ENCODE peak calls at places on chromosomes 2 and 18, in seven cellular contexts. X, M, O, H, E, R and B are unnamed samples.

GRCh38 chr2:134035605-134036370 is 218.1 kb upstream of the MGAT5 start:
- DNase-seq in X (no peak), M (no peak), O (no peak), H (no peak), E (no peak), R (no peak), B (no peak)

GRCh38 chr2:120398051-120398960 is 52.4 kb downstream of the INHBB start:
- DNase-seq in X (no peak), M (peak; percentile 23), O (no peak), H (no peak), E (no peak), R (no peak), B (no peak)

GRCh38 chr2:237102428-237102827 is 16.7 kb downstream of the COPS8 start:
- DNase-seq in X (peak; percentile 37), M (no peak), O (no peak), H (no peak), E (no peak), R (no peak), B (no peak)

GRCh38 chr2:231051116-231051515 is 5.6 kb upstream of the PSMD1 start:
- DNase-seq in X (no peak), M (no peak), O (no peak), H (no peak), E (no peak), R (no peak), B (no peak)

GRCh38 chr2:169765523-169765922 is 31.9 kb downstream of the KLHL23 start:
- DNase-seq in X (no peak), M (no peak), O (no peak), H (no peak), E (peak; percentile 54), R (no peak), B (no peak)

GRCh38 chr18:36419913-36420531 is 122.5 kb downstream of the FHOD3 start:
- DNase-seq in X (no peak), M (no peak), O (no peak), H (peak; percentile 34), E (peak; percentile 67), R (no peak), B (no peak)

GRCh38 chr2:140990416-140990815 is 1140.4 kb downstream of the LRP1B start:
- DNase-seq in X (no peak), M (peak; percentile 83), O (no peak), H (no peak), E (peak; percentile 92), R (no peak), B (no peak)

GRCh38 chr2:101355561-101356130 is 31.7 kb downstream of the CREG2 start:
- DNase-seq in X (no peak), M (no peak), O (no peak), H (no peak), E (peak; percentile 31), R (no peak), B (no peak)

GRCh38 chr18:57784034-57784815 is 18.9 kb downstream of the ATP8B1 start:
- DNase-seq in X (no peak), M (peak; percentile 80), O (no peak), H (no peak), E (peak; percentile 82), R (no peak), B (no peak)

GRCh38 chr2:5433855-5434254 is 258.3 kb upstream of the SOX11 start:
- DNase-seq in X (no peak), M (no peak), O (no peak), H (no peak), E (no peak), R (no peak), B (no peak)

GRCh38 chr2:239439383-239440315 is 38.8 kb upstream of the HDAC4 start:
- DNase-seq in X (no peak), M (no peak), O (peak; percentile 84), H (no peak), E (no peak), R (no peak), B (no peak)
- H3K4me3 ChIP-seq in X (no peak overlapping the region), M (no peak overlapping the region), O (peak overlapping the region; percentile 29), H (no peak overlapping the region), E (no peak overlapping the region), R (no peak overlapping the region), B (no peak overlapping the region)

GRCh38 chr2:20451346-20451745 is 4.5 kb downstream of the RHOB start:
- DNase-seq in X (no peak), M (peak; percentile 50), O (no peak), H (no peak), E (peak; percentile 25), R (no peak), B (no peak)

GRCh38 chr2:20448246-20449046 is 1.6 kb downstream of the RHOB start:
- DNase-seq in X (no peak), M (peak; percentile 26), O (no peak), H (peak; percentile 42), E (peak; percentile 29), R (no peak), B (no peak)

GRCh38 chr2:20451761-20452499 is 5.1 kb downstream of the RHOB start:
- DNase-seq in X (no peak), M (no peak), O (no peak), H (peak; percentile 69), E (no peak), R (no peak), B (no peak)

GRCh38 chr2:20449501-20450200 is 2.8 kb downstream of the RHOB start:
- DNase-seq in X (no peak), M (peak; percentile 88), O (no peak), H (peak; percentile 81), E (peak; percentile 56), R (no peak), B (no peak)

GRCh38 chr2:20450201-20451108 is 3.6 kb downstream of the RHOB start:
- DNase-seq in X (peak; percentile 61), M (peak; percentile 89), O (peak; percentile 89), H (peak; percentile 91), E (peak; percentile 90), R (no peak), B (no peak)
- H3K4me3 ChIP-seq in X (peak overlapping the region; percentile 82), M (peak overlapping the region; percentile 29), O (peak overlapping the region; percentile 95), H (no peak overlapping the region), E (no peak overlapping the region), R (no peak overlapping the region), B (no peak overlapping the region)

DNA sequence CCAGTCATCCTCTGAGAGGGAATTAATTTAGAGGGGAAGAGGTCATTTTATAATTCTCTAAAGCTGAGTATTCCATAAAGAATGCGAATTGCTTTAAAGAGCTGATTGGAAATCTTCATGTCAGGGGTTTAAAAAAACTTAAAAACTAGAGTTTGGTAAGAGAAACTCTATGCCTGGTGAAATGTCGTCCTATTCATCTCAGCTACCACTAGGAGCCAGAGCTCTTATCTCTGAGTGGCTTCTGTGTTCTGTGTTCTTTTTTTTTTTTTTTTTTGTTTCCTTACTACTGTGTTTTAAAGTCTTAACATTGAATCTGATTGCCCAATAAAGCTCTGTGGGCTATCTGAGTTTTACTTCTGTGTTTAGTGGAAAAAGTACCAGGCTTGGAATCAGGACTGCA is 494.9 kb downstream of the RIT2 start:
- DNase-seq in X (no peak), M (peak; percentile 32), O (no peak), H (no peak), E (no peak), R (no peak), B (no peak)
- H3K4me3 ChIP-seq in X (no peak overlapping the region), M (no peak overlapping the region), O (no peak overlapping the region), H (no peak overlapping the region), E (no peak overlapping the region), R (no peak overlapping the region), B (no peak overlapping the region)

GRCh38 chr2:69385443-69386151 is 1.4 kb downstream of the GFPT1 start:
- DNase-seq in X (no peak), M (peak; percentile 73), O (no peak), H (peak; percentile 77), E (peak; percentile 37), R (no peak), B (no peak)
- H3K4me3 ChIP-seq in X (peak overlapping the region; percentile 85), M (no peak overlapping the region), O (peak overlapping the region; percentile 93), H (no peak overlapping the region), E (peak overlapping the region; percentile 84), R (peak overlapping the region; percentile 73), B (peak overlapping the region; percentile 90)

GRCh38 chr2:196166876-196167275 is 4.5 kb downstream of the STK17B start:
- DNase-seq in X (no peak), M (peak; percentile 60), O (no peak), H (no peak), E (peak; percentile 67), R (no peak), B (peak; percentile 27)
- H3K4me3 ChIP-seq in X (no peak overlapping the region), M (no peak overlapping the region), O (no peak overlapping the region), H (no peak overlapping the region), E (no peak overlapping the region), R (peak overlapping the region; percentile 88), B (peak overlapping the region; percentile 100)

GRCh38 chr2:100197643-100198153 is 55.3 kb upstream of the AFF3 start:
- DNase-seq in X (peak; percentile 77), M (peak; percentile 73), O (no peak), H (peak; percentile 74), E (no peak), R (no peak), B (no peak)

GRCh38 chr2:100193334-100193733 is 50.9 kb upstream of the AFF3 start:
- DNase-seq in X (no peak), M (no peak), O (no peak), H (peak; percentile 72), E (no peak), R (no peak), B (no peak)

GRCh38 chr2:100194951-100195350 is 52.6 kb upstream of the AFF3 start:
- DNase-seq in X (no peak), M (peak; percentile 38), O (no peak), H (no peak), E (no peak), R (no peak), B (no peak)

GRCh38 chr2:100196786-100197494 is 54.5 kb upstream of the AFF3 start:
- DNase-seq in X (no peak), M (peak; percentile 29), O (no peak), H (no peak), E (no peak), R (no peak), B (no peak)

GRCh38 chr2:100195942-100196341 is 53.6 kb upstream of the AFF3 start:
- DNase-seq in X (no peak), M (peak; percentile 72), O (no peak), H (no peak), E (no peak), R (no peak), B (no peak)
- H3K4me3 ChIP-seq in X (no peak overlapping the region), M (no peak overlapping the region), O (no peak overlapping the region), H (no peak overlapping the region), E (no peak overlapping the region), R (no peak overlapping the region), B (no peak overlapping the region)

GRCh38 chr2:197838036-197838435 is 33.6 kb downstream of the PLCL1 start:
- DNase-seq in X (no peak), M (peak; percentile 82), O (no peak), H (no peak), E (peak; percentile 58), R (no peak), B (peak; percentile 86)
- H3K4me3 ChIP-seq in X (peak overlapping the region; percentile 4), M (no peak overlapping the region), O (peak overlapping the region; percentile 8), H (no peak overlapping the region), E (no peak overlapping the region), R (peak overlapping the region; percentile 29), B (peak overlapping the region; percentile 78)

GRCh38 chr2:208062113-208062512 is 36.8 kb upstream of the PLEKHM3 start:
- DNase-seq in X (no peak), M (peak; percentile 18), O (no peak), H (peak; percentile 69), E (peak; percentile 60), R (no peak), B (peak; percentile 15)

GRCh38 chr2:208065476-208065875 is 40.1 kb upstream of the PLEKHM3 start:
- DNase-seq in X (no peak), M (no peak), O (no peak), H (no peak), E (no peak), R (no peak), B (no peak)

GRCh38 chr2:208069186-208069585 is 43.9 kb upstream of the PLEKHM3 start:
- DNase-seq in X (no peak), M (no peak), O (no peak), H (no peak), E (peak; percentile 33), R (no peak), B (no peak)

GRCh38 chr2:208064220-208064951 is 39.1 kb upstream of the PLEKHM3 start:
- DNase-seq in X (no peak), M (peak; percentile 90), O (no peak), H (no peak), E (peak; percentile 91), R (no peak), B (no peak)
- H3K4me3 ChIP-seq in X (no peak overlapping the region), M (no peak overlapping the region), O (no peak overlapping the region), H (no peak overlapping the region), E (no peak overlapping the region), R (no peak overlapping the region), B (no peak overlapping the region)